ENCODE peak calls at places on chromosomes 11 and 22, in eight cellular contexts. V, E, Z, H, K, I, B and G are unnamed samples.

GRCh38 chr11:35419713-35420333 is 465 bp upstream of the SLC1A2 start:
- DNase-seq in V (peak), E (no peak), Z (no peak), H (no peak), K (peak), I (no peak), B (no peak), G (no peak)

GRCh38 chr22:47052236-47053012 is 290.0 kb downstream of the TBC1D22A start:
- DNase-seq in V (peak), E (no peak), Z (no peak), H (no peak), K (peak), I (no peak), B (no peak), G (no peak)

GRCh38 chr11:1113405-1114201 is 38.9 kb downstream of the MUC2 start:
- DNase-seq in V (no peak), E (no peak), Z (no peak), H (no peak), K (no peak), I (no peak), B (no peak), G (peak)

GRCh38 chr22:44244265-44244822 is 63.6 kb downstream of the PARVG start:
- DNase-seq in V (no peak), E (no peak), Z (no peak), H (no peak), K (no peak), I (peak), B (no peak), G (no peak)

GRCh38 chr11:14650064-14650463 is 6.5 kb downstream of the PDE3B start:
- DNase-seq in V (no peak), E (no peak), Z (no peak), H (no peak), K (no peak), I (no peak), B (no peak), G (no peak)

GRCh38 chr11:126704144-126704543 is 296.4 kb downstream of the KIRREL3 start:
- DNase-seq in V (no peak), E (no peak), Z (no peak), H (no peak), K (no peak), I (no peak), B (no peak), G (no peak)

GRCh38 chr11:69442807-69443137 is 38.7 kb upstream of the LINC01488 start:
- DNase-seq in V (peak), E (no peak), Z (no peak), H (no peak), K (peak), I (no peak), B (no peak), G (no peak)

GRCh38 chr11:37712246-37712645 is 1114.2 kb upstream of the RAG2 start:
- DNase-seq in V (no peak), E (no peak), Z (no peak), H (no peak), K (no peak), I (no peak), B (no peak), G (no peak)

GRCh38 chr11:86629070-86629706 is 43.2 kb downstream of the ME3 start:
- DNase-seq in V (no peak), E (no peak), Z (no peak), H (no peak), K (no peak), I (peak), B (no peak), G (no peak)

GRCh38 chr11:134978388-134979088 is 566.5 kb upstream of the B3GAT1 start:
- DNase-seq in V (no peak), E (no peak), Z (no peak), H (no peak), K (no peak), I (no peak), B (no peak), G (no peak)

GRCh38 chr11:2776351-2777061 is 76.7 kb upstream of the KCNQ1OT1 start:
- DNase-seq in V (peak), E (no peak), Z (no peak), H (no peak), K (peak), I (peak), B (no peak), G (no peak)

GRCh38 chr11:20035701-20036601 is 124.3 kb downstream of the DBX1 start:
- DNase-seq in V (no peak), E (no peak), Z (peak), H (peak), K (no peak), I (no peak), B (no peak), G (peak)

GRCh38 chr11:76805206-76805913 is 22.2 kb downstream of the TSKU start:
- DNase-seq in V (no peak), E (no peak), Z (no peak), H (no peak), K (no peak), I (peak), B (no peak), G (no peak)

GRCh38 chr11:45820211-45820857 is 15.4 kb downstream of the SLC35C1 start:
- DNase-seq in V (no peak), E (no peak), Z (no peak), H (no peak), K (no peak), I (no peak), B (no peak), G (peak)

GRCh38 chr11:106152013-106152412 is 74.6 kb downstream of the AASDHPPT start:
- DNase-seq in V (no peak), E (no peak), Z (no peak), H (no peak), K (peak), I (no peak), B (no peak), G (no peak)

GRCh38 chr11:3830088-3830487 is 10.7 kb downstream of the RHOG start:
- DNase-seq in V (no peak), E (no peak), Z (no peak), H (no peak), K (no peak), I (no peak), B (no peak), G (no peak)

GRCh38 chr11:35380603-35381002 is 38.8 kb downstream of the SLC1A2 start:
- DNase-seq in V (no peak), E (no peak), Z (no peak), H (no peak), K (no peak), I (no peak), B (no peak), G (no peak)